ENCODE peak calls at places on chromosome 10, in nine cellular contexts. J is HCT116, U is prostate gland, F is PC-9, Q is cardiac muscle cell, E is heart right ventricle, W is testis, R is B cell, N is GM12878. G is an unnamed sample.

GRCh38 chr10:37478381-37478780 is 353.0 kb downstream of the ANKRD30A start:
- DNase-seq in J (no peak), W (no peak), F (no peak), U (no peak), Q (no peak), N (no peak), R (no peak), E (no peak), G (no peak)

GRCh38 chr10:93826355-93826754 is 67.4 kb upstream of the SLC35G1 start:
- DNase-seq in J (no peak), U (no peak), E (no peak), N (no peak), Q (peak), W (no peak), F (no peak), R (no peak), G (peak)

GRCh38 chr10:91545817-91546216 is 87.1 kb downstream of the PPP1R3C start:
- DNase-seq in F (no peak), Q (no peak), N (no peak), W (no peak), U (no peak), R (no peak), E (no peak), J (no peak), G (no peak)

GRCh38 chr10:60944910-60945297 is 919 bp upstream of the RHOBTB1 start:
- DNase-seq in U (no peak), F (no peak), W (no peak), Q (no peak), R (no peak), E (no peak), J (no peak), N (no peak), G (no peak)

GRCh38 chr10:59206204-59206720 is 29.8 kb downstream of the PHYHIPL start:
- DNase-seq in U (no peak), Q (no peak), R (no peak), E (no peak), N (no peak), J (no peak), W (no peak), F (no peak), G (no peak)

GRCh38 chr10:28628184-28628893 is 49.0 kb upstream of the BAMBI start:
- DNase-seq in E (peak), F (peak), N (no peak), W (peak), R (peak), J (peak), U (peak), Q (peak), G (no peak)

GRCh38 chr10:84822926-84823325 is 494.5 kb downstream of the CCSER2 start:
- DNase-seq in W (no peak), U (no peak), F (no peak), N (no peak), J (no peak), E (no peak), Q (no peak), R (no peak), G (no peak)

GRCh38 chr10:60570941-60571340 is 181.3 kb upstream of the ANK3 start:
- DNase-seq in R (no peak), F (no peak), Q (no peak), E (no peak), W (no peak), N (no peak), J (no peak), U (no peak), G (no peak)

GRCh38 chr10:31977440-31978157 is 49.0 kb upstream of the ARHGAP12 start:
- DNase-seq in F (peak), N (no peak), J (no peak), Q (peak), W (no peak), R (no peak), U (no peak), E (no peak), G (no peak)

GRCh38 chr10:88066876-88067275 is 203.5 kb downstream of the PTEN start:
- DNase-seq in J (no peak), F (no peak), N (no peak), U (no peak), R (peak), W (no peak), E (no peak), Q (no peak), G (no peak)

GRCh38 chr10:130255777-130256176 is 119.6 kb downstream of the GLRX3 start:
- DNase-seq in F (no peak), R (no peak), W (no peak), U (no peak), E (no peak), Q (no peak), N (no peak), J (no peak), G (no peak)

GRCh38 chr10:94546058-94546595 is 539 bp downstream of the HELLS start:
- DNase-seq in J (no peak), U (no peak), Q (peak), R (no peak), E (no peak), F (no peak), N (no peak), W (peak), G (no peak)

DNA sequence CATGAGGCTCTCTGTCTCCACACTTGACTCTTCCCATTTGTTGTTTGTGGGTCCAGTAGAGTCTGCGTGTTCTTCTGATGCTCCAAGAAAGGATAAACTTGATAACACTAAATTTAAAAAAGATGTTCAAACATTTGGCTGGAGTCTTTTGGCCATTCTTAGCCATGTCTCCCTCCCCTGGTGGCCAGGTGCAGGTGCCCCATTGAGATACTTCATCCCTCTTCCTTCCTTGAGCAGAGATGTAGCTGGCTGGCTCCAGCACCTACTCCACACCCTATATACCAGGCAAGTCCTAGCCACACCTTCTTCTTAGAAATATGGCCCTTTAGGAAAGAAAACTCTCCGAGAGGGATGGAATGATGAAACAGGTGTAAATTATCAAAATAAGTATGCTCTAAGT is 103.2 kb upstream of the GJD4 start:
- DNase-seq in J (no peak), U (no peak), N (no peak), E (no peak), R (no peak), Q (no peak), F (no peak), W (no peak), G (no peak)
- TF ChIP-seq CTCF in J (no peak), U (no peak), N (no peak), E (no peak), R (no peak), Q (no peak), F (peak), W (no peak), G (no peak)

GRCh38 chr10:16751244-16751643 is 66.0 kb downstream of the RSU1 start:
- DNase-seq in W (peak), J (peak), R (no peak), E (no peak), F (no peak), N (no peak), U (no peak), Q (no peak), G (no peak)
- TF ChIP-seq CTCF in W (no peak), J (no peak), R (no peak), E (no peak), F (no peak), N (no peak), U (no peak), Q (no peak), G (no peak)

GRCh38 chr10:131946321-131946751 is 35.4 kb downstream of the BNIP3 start:
- DNase-seq in R (no peak), N (no peak), Q (peak), W (no peak), E (no peak), F (peak), U (no peak), J (no peak), G (no peak)
- TF ChIP-seq CTCF in R (no peak), N (no peak), Q (peak), W (no peak), E (no peak), F (no peak), U (no peak), J (no peak), G (no peak)

DNA sequence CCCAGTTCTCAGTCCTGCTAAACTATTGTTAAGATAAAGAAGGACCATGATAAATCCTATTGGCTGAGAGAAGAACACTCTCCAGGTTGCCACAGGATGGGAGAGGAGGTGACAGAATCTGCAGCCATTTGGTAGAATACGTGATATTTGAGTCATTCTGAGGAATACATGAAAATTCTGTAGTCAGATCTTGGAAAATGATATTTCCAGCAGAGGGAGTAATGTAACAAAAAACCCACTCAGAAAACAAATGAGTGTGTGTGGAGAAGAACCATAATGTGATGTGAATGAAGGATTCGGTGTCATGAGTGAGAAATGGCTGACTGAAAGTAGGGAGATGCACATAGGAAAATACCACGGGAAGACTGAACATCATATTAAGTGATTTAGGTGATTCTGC is 128.5 kb upstream of the PFKP start:
- DNase-seq in N (no peak), Q (peak), R (no peak), J (no peak), E (no peak), W (no peak), U (no peak), F (no peak), G (no peak)
- TF ChIP-seq CTCF in N (no peak), Q (peak), R (no peak), J (peak), E (no peak), W (no peak), U (no peak), F (no peak), G (no peak)

DNA sequence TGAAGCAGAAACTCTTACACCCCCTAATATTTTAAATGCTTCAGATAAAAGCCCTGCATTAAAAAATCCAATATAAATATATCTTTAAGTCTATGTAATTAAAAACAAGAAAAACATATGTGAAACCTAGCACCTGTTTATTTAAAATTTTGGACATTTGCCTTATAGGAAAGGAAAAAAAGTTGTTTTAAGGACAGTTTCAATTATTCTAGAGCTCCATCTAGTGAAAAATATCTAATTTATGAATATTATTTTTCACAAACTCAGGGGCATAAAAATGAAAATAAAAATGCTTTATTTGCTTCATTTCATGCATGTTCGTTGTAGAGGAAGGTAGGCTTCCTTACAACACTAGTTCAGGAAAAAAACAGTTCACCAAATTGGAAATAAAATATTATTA is 26.1 kb downstream of the ENKUR start:
- DNase-seq in Q (no peak), J (no peak), N (no peak), W (no peak), E (no peak), F (no peak), U (no peak), R (no peak), G (no peak)
- TF ChIP-seq CTCF in Q (peak), J (peak), N (no peak), W (no peak), E (peak), F (peak), U (peak), R (no peak), G (peak)

GRCh38 chr10:104337985-104338735 is at the start of gene ITPRIP:
- DNase-seq in R (peak), E (peak), Q (peak), W (peak), F (peak), U (peak), J (peak), N (no peak), G (peak)
- TF ChIP-seq CTCF in R (no peak), E (peak), Q (peak), W (no peak), F (no peak), U (peak), J (no peak), N (peak), G (peak)